ENCODE peak calls at places on chromosome 5, in four cellular contexts. One of them, this sample, is unnamed.
A peak's percentile ranks its signal among the peaks of the same experiment; 100 is the strongest.

GRCh38 chr5:157188270-157188669 is 7.6 kb downstream of the ITK start:
- DNase-seq in endothelial cell of umbilical vein: no peak
- DNase-seq in body of pancreas: no peak
- DNase-seq in IMR-90: no peak
- DNase-seq in this sample: no peak

GRCh38 chr5:39520232-39520572 is 95.4 kb upstream of the DAB2 start:
- DNase-seq in endothelial cell of umbilical vein: peak; percentile 95
- DNase-seq in body of pancreas: no peak
- DNase-seq in IMR-90: peak; percentile 95
- DNase-seq in this sample: no peak

GRCh38 chr5:154221371-154221896 is 30.9 kb downstream of the GALNT10 start:
- DNase-seq in body of pancreas: no peak
- DNase-seq in endothelial cell of umbilical vein: peak; percentile 58
- DNase-seq in IMR-90: peak; percentile 89
- DNase-seq in this sample: no peak

GRCh38 chr5:167339205-167339604 is 952.2 kb upstream of the WWC1 start:
- DNase-seq in body of pancreas: no peak
- DNase-seq in IMR-90: no peak
- DNase-seq in endothelial cell of umbilical vein: no peak
- DNase-seq in this sample: no peak

GRCh38 chr5:34504967-34505366 is 151.2 kb upstream of the RAI14 start:
- DNase-seq in IMR-90: no peak
- DNase-seq in body of pancreas: no peak
- DNase-seq in endothelial cell of umbilical vein: no peak
- DNase-seq in this sample: no peak

GRCh38 chr5:3103241-3103855 is 351.9 kb upstream of the IRX2 start:
- DNase-seq in endothelial cell of umbilical vein: no peak
- DNase-seq in body of pancreas: no peak
- DNase-seq in IMR-90: no peak
- DNase-seq in this sample: no peak

GRCh38 chr5:151222769-151223446 is 984 bp downstream of the CCDC69 start:
- DNase-seq in body of pancreas: peak; percentile 28
- DNase-seq in IMR-90: no peak
- DNase-seq in endothelial cell of umbilical vein: no peak
- DNase-seq in this sample: no peak

GRCh38 chr5:91925249-91925648 is 542.1 kb upstream of the ARRDC3 start:
- DNase-seq in IMR-90: no peak
- DNase-seq in body of pancreas: no peak
- DNase-seq in endothelial cell of umbilical vein: no peak
- DNase-seq in this sample: no peak

GRCh38 chr5:121296357-121296756 is 555.3 kb upstream of the FTMT start:
- DNase-seq in IMR-90: no peak
- DNase-seq in body of pancreas: no peak
- DNase-seq in endothelial cell of umbilical vein: no peak
- DNase-seq in this sample: no peak

GRCh38 chr5:53239301-53239990 is 129.9 kb upstream of the MOCS2 start:
- DNase-seq in endothelial cell of umbilical vein: no peak
- DNase-seq in body of pancreas: no peak
- DNase-seq in IMR-90: peak; percentile 39
- DNase-seq in this sample: no peak

GRCh38 chr5:113807384-113808053 is 294.0 kb downstream of the YTHDC2 start:
- DNase-seq in IMR-90: peak; percentile 23
- DNase-seq in body of pancreas: no peak
- DNase-seq in endothelial cell of umbilical vein: no peak
- DNase-seq in this sample: no peak

GRCh38 chr5:32172908-32173393 is 1.2 kb downstream of the GOLPH3 start:
- DNase-seq in body of pancreas: no peak
- DNase-seq in IMR-90: no peak
- DNase-seq in endothelial cell of umbilical vein: peak; percentile 67
- DNase-seq in this sample: no peak

GRCh38 chr5:32165597-32165996 is 8.5 kb downstream of the GOLPH3 start:
- DNase-seq in IMR-90: no peak
- DNase-seq in body of pancreas: no peak
- DNase-seq in endothelial cell of umbilical vein: peak; percentile 31
- DNase-seq in this sample: no peak

GRCh38 chr5:32163785-32164184 is 10.3 kb downstream of the GOLPH3 start:
- DNase-seq in IMR-90: no peak
- DNase-seq in body of pancreas: no peak
- DNase-seq in endothelial cell of umbilical vein: no peak
- DNase-seq in this sample: no peak

GRCh38 chr5:32170303-32171170 is 3.6 kb downstream of the GOLPH3 start:
- DNase-seq in IMR-90: peak; percentile 93
- DNase-seq in endothelial cell of umbilical vein: peak; percentile 41
- DNase-seq in body of pancreas: no peak
- DNase-seq in this sample: no peak

DNA sequence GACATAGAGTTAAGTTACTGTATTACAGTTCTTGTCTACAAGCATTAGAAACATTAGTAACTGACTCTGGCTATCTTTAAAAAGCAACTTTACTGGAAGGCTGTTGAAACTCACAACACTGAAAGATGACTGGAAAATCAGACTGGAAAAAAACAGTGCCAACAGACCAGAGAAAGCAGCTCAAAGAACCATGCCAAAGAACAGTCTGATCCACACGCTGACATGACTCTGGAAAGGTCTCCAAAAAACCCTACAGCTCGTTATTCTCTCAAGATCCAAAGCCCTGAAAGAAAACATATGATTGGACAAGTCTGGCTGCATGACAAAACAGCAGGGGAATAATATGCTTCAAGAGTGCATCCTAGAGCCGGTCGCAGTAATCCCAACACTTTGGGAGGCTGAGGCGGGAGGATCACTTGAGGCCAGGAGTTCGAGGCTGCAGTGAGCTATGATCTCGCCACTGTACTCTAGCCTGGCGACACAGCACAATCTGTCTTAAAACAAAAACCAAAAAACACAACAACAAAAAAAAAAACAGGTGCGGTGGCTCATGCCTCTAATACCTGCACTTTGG is 5.6 kb downstream of the GOLPH3 start:
- DNase-seq in endothelial cell of umbilical vein: no peak
- DNase-seq in body of pancreas: no peak
- DNase-seq in IMR-90: no peak
- DNase-seq in this sample: no peak
- TF ChIP-seq POLR2A in endothelial cell of umbilical vein: no peak
- TF ChIP-seq POLR2A in body of pancreas: no peak
- TF ChIP-seq POLR2A in IMR-90: no peak
- TF ChIP-seq POLR2A in this sample: no peak

DNA sequence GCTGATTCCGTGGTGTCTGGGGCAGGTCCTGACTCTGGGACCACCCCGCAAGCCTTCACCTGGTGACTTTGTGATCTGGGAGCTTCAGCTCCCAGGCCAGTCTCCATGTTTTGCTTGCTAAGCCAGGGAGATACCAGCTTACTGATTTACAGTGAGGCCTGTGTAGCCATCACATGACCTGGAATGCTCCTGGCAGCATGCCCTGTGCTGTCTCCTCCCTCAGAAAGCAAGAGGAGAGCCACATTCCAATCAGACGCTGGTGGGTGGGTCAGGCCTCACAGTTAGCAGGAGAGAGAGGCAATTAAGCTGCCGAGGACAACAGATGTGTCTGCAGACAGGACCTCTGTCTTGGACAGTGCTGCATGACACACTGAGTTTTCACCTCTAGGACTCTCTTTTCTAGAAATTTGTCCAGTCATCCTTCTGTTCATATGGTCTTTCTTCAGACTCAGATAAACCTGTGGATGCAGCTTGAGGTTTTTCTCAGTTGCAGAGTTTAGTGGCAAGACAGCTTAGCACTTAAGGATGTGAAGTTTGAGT is 24.4 kb upstream of the GRPEL2 start:
- DNase-seq in IMR-90: peak; percentile 94
- DNase-seq in endothelial cell of umbilical vein: peak; percentile 92
- DNase-seq in body of pancreas: peak; percentile 88
- DNase-seq in this sample: peak; percentile 65
- H3K27ac ChIP-seq in IMR-90: peak overlapping the region; percentile 82
- H3K27ac ChIP-seq in endothelial cell of umbilical vein: peak overlapping the region; percentile 74
- H3K27ac ChIP-seq in body of pancreas: peak overlapping the region; percentile 77
- H3K27ac ChIP-seq in this sample: peak overlapping the region; percentile 67

GRCh38 chr5:134411228-134411545 is 494 bp downstream of the CDKN2AIPNL start:
- DNase-seq in endothelial cell of umbilical vein: no peak
- DNase-seq in IMR-90: no peak
- DNase-seq in body of pancreas: no peak
- DNase-seq in this sample: no peak

GRCh38 chr5:134409321-134409720 is 2.4 kb downstream of the CDKN2AIPNL start:
- DNase-seq in endothelial cell of umbilical vein: no peak
- DNase-seq in body of pancreas: no peak
- DNase-seq in IMR-90: no peak
- DNase-seq in this sample: no peak

GRCh38 chr5:134410822-134411221 is 859 bp downstream of the CDKN2AIPNL start:
- DNase-seq in endothelial cell of umbilical vein: no peak
- DNase-seq in IMR-90: no peak
- DNase-seq in body of pancreas: no peak
- DNase-seq in this sample: no peak

GRCh38 chr5:134413046-134413445 is 1.4 kb upstream of the CDKN2AIPNL start:
- DNase-seq in IMR-90: no peak
- DNase-seq in body of pancreas: no peak
- DNase-seq in endothelial cell of umbilical vein: no peak
- DNase-seq in this sample: no peak

DNA sequence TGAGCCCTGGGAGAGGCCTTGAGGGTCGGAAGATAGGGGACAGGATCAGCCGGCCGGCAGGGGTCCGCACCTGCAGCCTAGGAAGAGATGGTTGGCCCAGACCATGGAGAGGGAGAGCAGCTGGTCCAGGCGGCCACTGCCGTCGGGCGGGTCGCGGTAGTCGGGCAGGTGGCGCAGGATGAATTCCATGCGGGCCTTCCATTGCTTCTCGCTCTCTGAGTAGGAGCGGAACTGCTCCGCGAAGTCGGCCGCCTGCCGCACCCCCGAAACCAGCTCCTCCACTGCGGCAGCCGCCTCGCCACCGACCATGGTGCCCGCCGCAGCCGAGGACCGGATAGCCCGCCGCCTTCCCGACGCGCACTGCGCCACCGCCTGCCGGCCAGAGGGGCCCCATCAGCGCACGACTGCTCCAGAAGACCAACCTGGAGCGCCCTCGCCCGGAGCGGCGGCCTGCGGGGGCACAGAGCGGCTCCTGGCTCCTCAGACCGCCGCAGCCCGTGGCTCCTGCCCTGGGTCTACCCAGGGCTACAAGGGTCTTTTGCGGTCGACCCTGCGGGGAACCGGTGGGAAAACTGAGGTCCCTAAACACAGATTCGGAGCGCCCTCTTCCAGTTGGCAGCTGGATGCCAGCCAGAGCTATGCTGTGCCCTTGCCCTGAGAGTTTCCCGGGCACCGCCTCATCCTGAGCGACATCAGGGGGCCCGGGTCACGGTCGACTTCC is at the start of gene CDKN2AIPNL:
- DNase-seq in body of pancreas: peak; percentile 91
- DNase-seq in IMR-90: peak; percentile 80
- DNase-seq in endothelial cell of umbilical vein: peak; percentile 86
- DNase-seq in this sample: peak; percentile 81
- TF ChIP-seq POLR2A in body of pancreas: peak; percentile 82
- TF ChIP-seq POLR2A in IMR-90: peak; percentile 74
- TF ChIP-seq POLR2A in endothelial cell of umbilical vein: peak; percentile 86
- TF ChIP-seq POLR2A in this sample: peak; percentile 51

GRCh38 chr5:177515580-177515979 is 1.2 kb downstream of the DDX41 start:
- DNase-seq in endothelial cell of umbilical vein: no peak
- DNase-seq in IMR-90: no peak
- DNase-seq in body of pancreas: no peak
- DNase-seq in this sample: no peak

GRCh38 chr5:177512736-177513380 is 3.2 kb upstream of the DOK3 start:
- DNase-seq in body of pancreas: no peak
- DNase-seq in endothelial cell of umbilical vein: no peak
- DNase-seq in IMR-90: no peak
- DNase-seq in this sample: no peak

GRCh38 chr5:177511796-177512675 is 2.4 kb upstream of the DOK3 start:
- DNase-seq in endothelial cell of umbilical vein: no peak
- DNase-seq in body of pancreas: no peak
- DNase-seq in IMR-90: no peak
- DNase-seq in this sample: no peak

GRCh38 chr5:177514541-177514940 is 2.2 kb downstream of the DDX41 start:
- DNase-seq in endothelial cell of umbilical vein: no peak
- DNase-seq in body of pancreas: no peak
- DNase-seq in IMR-90: no peak
- DNase-seq in this sample: no peak

DNA sequence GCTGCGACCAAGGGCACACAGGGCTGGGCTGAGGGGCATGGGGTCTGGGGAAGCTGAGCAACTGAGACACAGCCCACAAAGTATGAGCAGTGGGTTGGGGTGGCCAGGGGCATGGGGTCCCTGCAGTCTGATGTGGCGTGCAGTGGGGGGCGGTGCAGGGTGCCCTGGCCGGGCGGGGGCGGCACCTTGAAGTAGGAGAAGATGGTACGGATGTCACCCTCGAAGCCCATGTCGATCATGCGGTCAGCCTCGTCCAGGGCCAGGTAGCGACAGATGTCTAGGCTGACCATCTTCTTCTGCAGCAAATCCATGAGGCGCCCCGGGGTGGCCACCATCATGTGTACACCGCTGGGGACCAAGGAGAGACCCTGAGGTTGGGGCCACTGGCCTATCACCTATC is 3.3 kb downstream of the DDX41 start:
- DNase-seq in body of pancreas: no peak
- DNase-seq in IMR-90: no peak
- DNase-seq in endothelial cell of umbilical vein: no peak
- DNase-seq in this sample: no peak
- H3K27ac ChIP-seq in body of pancreas: no peak overlapping the region
- H3K27ac ChIP-seq in IMR-90: no peak overlapping the region
- H3K27ac ChIP-seq in endothelial cell of umbilical vein: no peak overlapping the region
- H3K27ac ChIP-seq in this sample: no peak overlapping the region

GRCh38 chr5:32151198-32151597 is 22.9 kb downstream of the GOLPH3 start:
- DNase-seq in body of pancreas: no peak
- DNase-seq in endothelial cell of umbilical vein: no peak
- DNase-seq in IMR-90: no peak
- DNase-seq in this sample: no peak
- TF ChIP-seq POLR2A in body of pancreas: no peak
- TF ChIP-seq POLR2A in endothelial cell of umbilical vein: no peak
- TF ChIP-seq POLR2A in IMR-90: no peak
- TF ChIP-seq POLR2A in this sample: no peak